ENCODE peak calls at places on chromosomes 6 and 20, in four cellular contexts. One of them, this sample, is unnamed.

GRCh38 chr6:51996296-51996947 is 91.0 kb downstream of the PKHD1 start:
- DNase-seq in CD8-positive, alpha-beta T cell: no peak
- DNase-seq in fibroblast of lung: no peak
- DNase-seq in fibroblast of the aortic adventitia: no peak
- DNase-seq in this sample: no peak

GRCh38 chr20:7003598-7003997 is 236.1 kb downstream of the BMP2 start:
- DNase-seq in CD8-positive, alpha-beta T cell: no peak
- DNase-seq in fibroblast of lung: no peak
- DNase-seq in fibroblast of the aortic adventitia: no peak
- DNase-seq in this sample: no peak

GRCh38 chr6:124226396-124226795 is 422.7 kb downstream of the NKAIN2 start:
- DNase-seq in CD8-positive, alpha-beta T cell: no peak
- DNase-seq in fibroblast of lung: peak
- DNase-seq in fibroblast of the aortic adventitia: peak
- DNase-seq in this sample: peak

GRCh38 chr20:34075647-34076046 is 36.4 kb downstream of the EIF2S2 start:
- DNase-seq in CD8-positive, alpha-beta T cell: no peak
- DNase-seq in fibroblast of lung: no peak
- DNase-seq in fibroblast of the aortic adventitia: no peak
- DNase-seq in this sample: no peak

GRCh38 chr20:58988565-58988882 is 7.5 kb downstream of the NELFCD start:
- DNase-seq in CD8-positive, alpha-beta T cell: no peak
- DNase-seq in fibroblast of lung: no peak
- DNase-seq in fibroblast of the aortic adventitia: no peak
- DNase-seq in this sample: no peak

GRCh38 chr20:646107-646867 is 6.7 kb downstream of the SRXN1 start:
- DNase-seq in CD8-positive, alpha-beta T cell: no peak
- DNase-seq in fibroblast of lung: no peak
- DNase-seq in fibroblast of the aortic adventitia: no peak
- DNase-seq in this sample: no peak

GRCh38 chr6:88377976-88378580 is 211.9 kb upstream of the CNR1 start:
- DNase-seq in CD8-positive, alpha-beta T cell: no peak
- DNase-seq in fibroblast of lung: no peak
- DNase-seq in fibroblast of the aortic adventitia: no peak
- DNase-seq in this sample: no peak

GRCh38 chr6:163724196-163724595 is 309.7 kb downstream of the QKI start:
- DNase-seq in CD8-positive, alpha-beta T cell: no peak
- DNase-seq in fibroblast of lung: no peak
- DNase-seq in fibroblast of the aortic adventitia: no peak
- DNase-seq in this sample: no peak

GRCh38 chr6:37257320-37257633 is 295 bp upstream of the TBC1D22B start:
- DNase-seq in CD8-positive, alpha-beta T cell: no peak
- DNase-seq in fibroblast of lung: no peak
- DNase-seq in fibroblast of the aortic adventitia: no peak
- DNase-seq in this sample: no peak

GRCh38 chr20:48648482-48649051 is 179.2 kb downstream of the PREX1 start:
- DNase-seq in CD8-positive, alpha-beta T cell: no peak
- DNase-seq in fibroblast of lung: no peak
- DNase-seq in fibroblast of the aortic adventitia: no peak
- DNase-seq in this sample: no peak

GRCh38 chr20:15195378-15195777 is 858.0 kb upstream of the FLRT3 start:
- DNase-seq in CD8-positive, alpha-beta T cell: no peak
- DNase-seq in fibroblast of lung: no peak
- DNase-seq in fibroblast of the aortic adventitia: no peak
- DNase-seq in this sample: no peak

GRCh38 chr6:41917528-41917927 is 3.4 kb downstream of the MED20 start:
- DNase-seq in CD8-positive, alpha-beta T cell: no peak
- DNase-seq in fibroblast of lung: peak
- DNase-seq in fibroblast of the aortic adventitia: peak
- DNase-seq in this sample: peak

GRCh38 chr6:166563200-166563599 is 23.3 kb downstream of the RAMACL start:
- DNase-seq in CD8-positive, alpha-beta T cell: no peak
- DNase-seq in fibroblast of lung: no peak
- DNase-seq in fibroblast of the aortic adventitia: no peak
- DNase-seq in this sample: no peak

GRCh38 chr20:2006452-2007381 is 12.9 kb upstream of the PDYN start:
- DNase-seq in CD8-positive, alpha-beta T cell: peak
- DNase-seq in fibroblast of lung: peak
- DNase-seq in fibroblast of the aortic adventitia: peak
- DNase-seq in this sample: peak

GRCh38 chr6:36803908-36804307 is 35.3 kb downstream of the CPNE5 start:
- DNase-seq in CD8-positive, alpha-beta T cell: no peak
- DNase-seq in fibroblast of lung: no peak
- DNase-seq in fibroblast of the aortic adventitia: no peak
- DNase-seq in this sample: no peak

GRCh38 chr20:45538209-45538798 is 978 bp downstream of the WFDC6 start:
- DNase-seq in CD8-positive, alpha-beta T cell: no peak
- DNase-seq in fibroblast of lung: no peak
- DNase-seq in fibroblast of the aortic adventitia: no peak
- DNase-seq in this sample: no peak

GRCh38 chr6:52689857-52690256 is 18.9 kb downstream of the TMEM14A start:
- DNase-seq in CD8-positive, alpha-beta T cell: no peak
- DNase-seq in fibroblast of lung: no peak
- DNase-seq in fibroblast of the aortic adventitia: no peak
- DNase-seq in this sample: no peak

GRCh38 chr6:162237331-162237730 is 490.2 kb downstream of the PRKN start:
- DNase-seq in CD8-positive, alpha-beta T cell: no peak
- DNase-seq in fibroblast of lung: no peak
- DNase-seq in fibroblast of the aortic adventitia: no peak
- DNase-seq in this sample: no peak

GRCh38 chr20:63942250-63943006 is 13.8 kb downstream of the UCKL1 start:
- DNase-seq in CD8-positive, alpha-beta T cell: no peak
- DNase-seq in fibroblast of lung: peak
- DNase-seq in fibroblast of the aortic adventitia: no peak
- DNase-seq in this sample: peak

GRCh38 chr6:36757206-36757605 is 59.6 kb downstream of the RAB44 start:
- DNase-seq in CD8-positive, alpha-beta T cell: no peak
- DNase-seq in fibroblast of lung: no peak
- DNase-seq in fibroblast of the aortic adventitia: no peak
- DNase-seq in this sample: no peak

DNA sequence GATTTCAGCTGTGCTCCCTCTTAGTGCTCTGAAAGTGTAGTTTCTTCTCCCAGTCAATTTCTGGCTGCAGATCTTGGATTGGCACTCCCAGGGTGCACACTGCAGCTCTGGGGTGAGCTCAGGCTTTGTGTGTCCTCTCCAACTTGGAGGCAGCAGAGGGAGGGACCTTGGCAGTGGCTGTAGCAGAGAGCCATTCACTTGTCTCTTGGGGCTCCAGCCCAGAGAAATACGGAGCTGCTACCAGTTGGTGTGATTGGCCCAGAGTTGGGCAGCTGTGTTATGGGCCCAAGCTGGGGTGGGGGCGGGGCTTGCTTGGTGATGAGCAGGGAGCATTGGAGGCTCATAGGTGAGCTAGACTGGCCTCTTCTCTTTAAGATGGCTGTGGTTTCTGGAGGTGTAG is 65.9 kb downstream of the KLHL32 start:
- DNase-seq in CD8-positive, alpha-beta T cell: no peak
- DNase-seq in fibroblast of lung: no peak
- DNase-seq in fibroblast of the aortic adventitia: no peak
- DNase-seq in this sample: no peak
- TF ChIP-seq CTCF in CD8-positive, alpha-beta T cell: no peak
- TF ChIP-seq CTCF in fibroblast of lung: no peak
- TF ChIP-seq CTCF in fibroblast of the aortic adventitia: no peak
- TF ChIP-seq CTCF in this sample: no peak

GRCh38 chr6:155786528-155786927 is 330.9 kb upstream of the NOX3 start:
- DNase-seq in CD8-positive, alpha-beta T cell: no peak
- DNase-seq in fibroblast of lung: no peak
- DNase-seq in fibroblast of the aortic adventitia: no peak
- DNase-seq in this sample: no peak

GRCh38 chr6:155778336-155778735 is 322.7 kb upstream of the NOX3 start:
- DNase-seq in CD8-positive, alpha-beta T cell: no peak
- DNase-seq in fibroblast of lung: no peak
- DNase-seq in fibroblast of the aortic adventitia: no peak
- DNase-seq in this sample: no peak

GRCh38 chr6:155782739-155783459 is 327.3 kb upstream of the NOX3 start:
- DNase-seq in CD8-positive, alpha-beta T cell: no peak
- DNase-seq in fibroblast of lung: peak
- DNase-seq in fibroblast of the aortic adventitia: peak
- DNase-seq in this sample: no peak

GRCh38 chr6:155779421-155779820 is 323.8 kb upstream of the NOX3 start:
- DNase-seq in CD8-positive, alpha-beta T cell: no peak
- DNase-seq in fibroblast of lung: no peak
- DNase-seq in fibroblast of the aortic adventitia: peak
- DNase-seq in this sample: no peak

DNA sequence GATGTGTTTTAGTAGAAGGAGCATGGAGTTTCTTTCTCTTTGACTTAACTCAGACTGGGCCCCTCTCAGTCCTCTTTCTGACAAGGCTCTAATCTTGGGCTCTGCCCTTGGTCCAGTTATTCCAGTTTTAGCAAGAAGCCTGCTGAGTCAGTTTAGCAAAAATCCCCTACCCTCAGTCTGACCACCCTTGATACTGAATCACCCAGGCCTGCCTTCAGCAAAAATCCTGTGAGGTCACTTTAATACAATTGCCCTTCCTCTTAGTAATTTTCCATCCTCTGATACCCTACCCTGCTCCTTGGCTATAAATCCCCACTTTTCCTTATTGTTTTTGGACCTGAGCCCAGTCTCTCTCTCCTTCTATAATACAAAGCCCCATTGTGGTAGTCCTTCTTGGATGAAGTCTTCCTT is 326.7 kb upstream of the NOX3 start:
- DNase-seq in CD8-positive, alpha-beta T cell: no peak
- DNase-seq in fibroblast of lung: peak
- DNase-seq in fibroblast of the aortic adventitia: peak
- DNase-seq in this sample: peak
- H3K4me3 ChIP-seq in CD8-positive, alpha-beta T cell: no peak
- H3K4me3 ChIP-seq in fibroblast of lung: no peak
- H3K4me3 ChIP-seq in fibroblast of the aortic adventitia: no peak
- H3K4me3 ChIP-seq in this sample: no peak

DNA sequence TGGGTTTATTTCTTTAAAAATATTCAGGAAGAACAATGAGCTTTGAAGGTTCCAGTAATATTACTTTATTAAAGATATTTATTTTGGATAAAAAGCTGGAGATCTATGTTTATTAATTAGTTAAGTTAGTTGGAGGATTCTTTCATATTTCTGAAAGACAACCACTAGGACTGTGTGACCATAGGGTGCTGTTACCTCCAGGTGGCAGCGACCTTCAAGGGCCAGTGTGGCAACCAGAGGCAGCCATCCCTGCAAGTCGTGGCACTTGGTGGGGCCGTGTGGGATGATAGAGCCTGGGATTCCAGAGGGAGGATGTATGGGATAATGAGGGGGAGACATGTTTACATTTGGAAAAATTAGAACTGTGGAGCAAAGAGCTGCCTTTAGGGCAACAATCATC is 95.5 kb upstream of the SCP2D1 start:
- DNase-seq in CD8-positive, alpha-beta T cell: no peak
- DNase-seq in fibroblast of lung: no peak
- DNase-seq in fibroblast of the aortic adventitia: no peak
- DNase-seq in this sample: no peak
- TF ChIP-seq CTCF in CD8-positive, alpha-beta T cell: no peak
- TF ChIP-seq CTCF in fibroblast of lung: no peak
- TF ChIP-seq CTCF in fibroblast of the aortic adventitia: no peak
- TF ChIP-seq CTCF in this sample: no peak

GRCh38 chr20:60138263-60139127 is 180.3 kb downstream of the CDH26 start:
- DNase-seq in CD8-positive, alpha-beta T cell: peak
- DNase-seq in fibroblast of lung: peak
- DNase-seq in fibroblast of the aortic adventitia: no peak
- DNase-seq in this sample: peak

GRCh38 chr20:60143450-60143849 is 185.2 kb downstream of the CDH26 start:
- DNase-seq in CD8-positive, alpha-beta T cell: no peak
- DNase-seq in fibroblast of lung: no peak
- DNase-seq in fibroblast of the aortic adventitia: no peak
- DNase-seq in this sample: no peak

GRCh38 chr20:60136640-60137411 is 178.6 kb downstream of the CDH26 start:
- DNase-seq in CD8-positive, alpha-beta T cell: no peak
- DNase-seq in fibroblast of lung: no peak
- DNase-seq in fibroblast of the aortic adventitia: no peak
- DNase-seq in this sample: no peak

GRCh38 chr20:60137657-60138245 is 179.5 kb downstream of the CDH26 start:
- DNase-seq in CD8-positive, alpha-beta T cell: peak
- DNase-seq in fibroblast of lung: peak
- DNase-seq in fibroblast of the aortic adventitia: no peak
- DNase-seq in this sample: peak

DNA sequence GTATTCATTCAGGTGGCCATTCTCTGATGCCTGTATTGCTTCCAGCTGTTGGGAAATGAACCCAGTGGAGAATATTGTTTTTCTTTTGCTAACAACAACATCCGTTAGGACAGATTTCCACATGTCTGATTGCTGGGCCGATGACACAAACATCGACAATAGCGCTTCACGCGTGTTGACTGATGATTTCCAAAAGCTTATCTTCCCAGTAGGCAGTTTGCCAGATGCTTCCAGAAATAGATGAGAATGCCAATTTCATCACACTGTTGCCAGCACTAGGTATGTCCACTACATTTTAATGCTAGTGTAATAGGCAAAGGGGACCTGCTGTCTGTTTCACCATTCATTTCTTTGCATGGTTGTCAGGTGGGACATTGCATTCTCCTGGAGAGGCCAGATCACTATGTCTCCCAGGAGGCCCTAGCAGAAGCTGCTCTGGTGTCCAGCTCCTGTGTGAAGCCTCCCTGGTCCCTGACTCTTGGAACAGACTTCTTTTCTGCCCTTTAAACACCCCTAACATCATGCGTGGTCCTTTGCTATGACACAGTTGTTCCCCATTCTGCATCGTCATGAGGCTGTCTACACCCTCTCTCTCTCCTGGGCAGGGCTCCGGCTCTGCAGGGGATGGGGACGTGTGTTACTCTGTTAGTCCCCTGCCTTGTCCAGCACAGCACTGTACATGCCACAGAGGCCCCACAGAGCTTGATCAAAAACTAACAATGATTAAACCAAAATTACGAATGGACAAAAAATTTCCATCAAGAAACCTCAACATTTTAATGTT is 181.6 kb downstream of the CDH26 start:
- DNase-seq in CD8-positive, alpha-beta T cell: no peak
- DNase-seq in fibroblast of lung: no peak
- DNase-seq in fibroblast of the aortic adventitia: no peak
- DNase-seq in this sample: no peak
- H3K4me3 ChIP-seq in CD8-positive, alpha-beta T cell: no peak
- H3K4me3 ChIP-seq in fibroblast of lung: no peak
- H3K4me3 ChIP-seq in fibroblast of the aortic adventitia: no peak
- H3K4me3 ChIP-seq in this sample: no peak